ENCODE peak calls at places on chromosomes 16 and 17, in eight cellular contexts. N, C, D, X, O, T, W and M are unnamed samples.

GRCh38 chr16:29230671-29231091 is 175.8 kb downstream of the NPIPB11 start:
- DNase-seq in C (no peak), N (peak), X (no peak), W (no peak), T (no peak), O (peak), D (no peak), M (no peak)

GRCh38 chr16:17504050-17504449 is 33.3 kb upstream of the XYLT1 start:
- DNase-seq in W (no peak), N (no peak), T (no peak), O (no peak), X (no peak), D (no peak), C (no peak), M (no peak)

GRCh38 chr17:59914274-59914854 is 21.4 kb downstream of the RPS6KB1 start:
- DNase-seq in N (peak), T (peak), D (no peak), W (peak), C (peak), O (peak), X (no peak), M (peak)

GRCh38 chr17:80261159-80261894 is 675 bp downstream of the RNF213 start:
- DNase-seq in W (peak), C (peak), O (peak), D (no peak), T (no peak), N (peak), X (peak), M (no peak)

GRCh38 chr17:59124665-59125064 is 18.0 kb upstream of the TRIM37 start:
- DNase-seq in W (no peak), N (no peak), D (no peak), C (no peak), X (no peak), T (no peak), O (no peak), M (peak)

GRCh38 chr17:31743767-31744166 is 115.3 kb downstream of the COPRS start:
- DNase-seq in T (no peak), W (no peak), N (peak), D (no peak), X (no peak), O (peak), C (no peak), M (no peak)

GRCh38 chr17:15651001-15651582 is 31.6 kb upstream of the FBXW10B start:
- DNase-seq in N (no peak), C (no peak), D (no peak), W (peak), O (no peak), X (no peak), T (no peak), M (peak)

GRCh38 chr17:21573961-21574610 is 118.2 kb upstream of the KCNJ18 start:
- DNase-seq in D (peak), X (peak), N (no peak), T (peak), O (peak), W (no peak), C (peak), M (no peak)

GRCh38 chr17:50785942-50786570 is 18.7 kb upstream of the ANKRD40CL start:
- DNase-seq in T (peak), X (no peak), N (no peak), C (no peak), W (no peak), D (no peak), O (peak), M (no peak)

GRCh38 chr16:50956637-50957036 is 194.4 kb downstream of the SALL1 start:
- DNase-seq in N (no peak), W (no peak), X (no peak), T (no peak), D (no peak), C (no peak), O (no peak), M (no peak)

DNA sequence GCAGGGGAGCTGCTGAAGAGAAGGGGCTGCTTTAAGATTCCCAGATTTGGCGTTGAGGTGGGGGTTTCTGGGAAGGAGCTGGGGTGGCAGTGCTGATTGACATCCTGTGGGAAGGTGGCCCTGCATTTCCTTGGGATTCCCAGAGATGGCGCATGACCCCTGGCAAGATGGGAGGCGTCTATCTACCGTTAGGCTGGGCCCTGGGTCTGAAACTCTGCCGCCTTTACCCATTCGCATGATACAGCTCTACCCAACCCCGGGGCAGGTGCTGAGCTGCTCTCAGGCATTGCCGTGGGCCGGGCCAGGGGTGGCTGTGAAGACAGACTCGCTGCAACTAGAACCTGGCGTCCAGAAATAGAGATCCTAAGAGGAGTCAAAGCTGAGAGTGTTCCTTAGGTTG is 9.9 kb upstream of the MVD start:
- DNase-seq in T (no peak), X (no peak), W (peak), N (peak), C (no peak), D (no peak), O (no peak), M (no peak)
- TF ChIP-seq CTCF in T (peak), X (peak), W (peak), N (peak), C (no peak), D (peak), O (peak), M (no peak)

DNA sequence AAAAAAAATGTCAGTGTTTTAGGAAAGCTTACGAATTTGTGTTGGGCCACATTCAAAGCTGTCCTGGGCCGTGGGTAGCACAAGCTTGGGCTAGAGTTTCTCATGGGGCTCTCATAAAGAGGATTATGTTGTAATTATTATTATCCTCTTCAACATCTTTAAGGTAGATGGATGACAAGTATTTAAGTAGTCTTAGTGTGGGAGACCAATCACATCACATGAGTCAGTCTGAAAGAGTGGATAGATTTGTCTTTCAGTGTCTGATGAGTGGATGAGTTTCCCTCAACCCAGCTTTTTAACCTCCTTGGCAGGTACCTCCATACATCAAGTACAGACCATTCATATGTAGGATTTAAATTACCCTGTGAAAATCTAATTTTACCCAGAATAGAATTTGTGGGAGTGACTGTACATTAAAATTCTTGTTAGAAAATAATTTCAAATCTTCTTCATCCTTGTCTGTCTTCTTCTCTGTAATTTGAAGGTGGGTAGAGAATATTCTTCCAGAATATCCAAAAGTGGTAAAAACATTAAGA is 17.3 kb downstream of the PAFAH1B1 start:
- DNase-seq in X (no peak), D (no peak), O (no peak), W (no peak), N (no peak), T (no peak), C (no peak), M (no peak)
- TF ChIP-seq CTCF in X (no peak), D (no peak), O (no peak), W (no peak), N (no peak), T (no peak), C (no peak), M (no peak)

GRCh38 chr17:37239690-37240344 is 136.0 kb upstream of the C17orf78 start:
- DNase-seq in T (peak), C (peak), D (no peak), O (peak), W (peak), N (peak), X (no peak), M (peak)
- TF ChIP-seq CTCF in T (peak), C (peak), D (peak), O (peak), W (peak), N (peak), X (peak), M (peak)

GRCh38 chr16:55643161-55643970 is 12.4 kb upstream of the SLC6A2 start:
- DNase-seq in W (peak), X (no peak), T (no peak), N (no peak), D (no peak), O (peak), C (no peak), M (no peak)
- TF ChIP-seq CTCF in W (no peak), X (no peak), T (peak), N (no peak), D (peak), O (no peak), C (no peak), M (no peak)

GRCh38 chr17:75622071-75622470 is 11.2 kb upstream of the SMIM5 start:
- DNase-seq in N (no peak), O (no peak), X (no peak), T (no peak), C (no peak), W (no peak), D (no peak), M (no peak)
- TF ChIP-seq CTCF in N (no peak), O (no peak), X (no peak), T (no peak), C (no peak), W (no peak), D (no peak), M (no peak)

GRCh38 chr16:3383045-3383448 is 17.8 kb downstream of the ZSCAN32 start:
- DNase-seq in X (no peak), D (no peak), W (peak), T (no peak), N (no peak), C (no peak), O (no peak), M (no peak)

GRCh38 chr16:3375680-3376079 is 20.0 kb downstream of the OR2C1 start:
- DNase-seq in X (no peak), T (no peak), N (no peak), W (no peak), D (no peak), C (no peak), O (no peak), M (no peak)

DNA sequence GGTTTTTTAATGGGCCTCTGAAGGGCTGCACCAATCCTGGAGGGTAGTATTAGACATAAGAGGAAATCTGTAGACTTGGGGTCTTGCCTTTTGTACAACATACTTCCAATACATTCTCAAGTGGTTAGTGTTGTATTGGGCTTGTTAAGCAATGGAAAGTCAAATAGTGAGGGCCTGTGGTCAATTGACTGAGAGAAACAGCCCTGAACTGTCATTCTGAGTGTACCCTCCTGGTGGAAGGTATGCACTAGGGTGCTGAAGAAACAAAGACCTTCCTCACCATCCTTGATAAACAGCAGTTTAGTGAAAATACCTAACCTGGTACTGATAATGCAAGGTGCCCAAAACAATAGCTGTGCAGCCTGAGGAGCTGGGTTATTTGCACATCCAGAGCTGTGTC is 22.2 kb downstream of the OR2C1 start:
- DNase-seq in D (no peak), W (no peak), X (no peak), O (no peak), T (no peak), N (no peak), C (no peak), M (no peak)
- TF ChIP-seq CTCF in D (no peak), W (no peak), X (no peak), O (no peak), T (no peak), N (no peak), C (no peak), M (no peak)

DNA sequence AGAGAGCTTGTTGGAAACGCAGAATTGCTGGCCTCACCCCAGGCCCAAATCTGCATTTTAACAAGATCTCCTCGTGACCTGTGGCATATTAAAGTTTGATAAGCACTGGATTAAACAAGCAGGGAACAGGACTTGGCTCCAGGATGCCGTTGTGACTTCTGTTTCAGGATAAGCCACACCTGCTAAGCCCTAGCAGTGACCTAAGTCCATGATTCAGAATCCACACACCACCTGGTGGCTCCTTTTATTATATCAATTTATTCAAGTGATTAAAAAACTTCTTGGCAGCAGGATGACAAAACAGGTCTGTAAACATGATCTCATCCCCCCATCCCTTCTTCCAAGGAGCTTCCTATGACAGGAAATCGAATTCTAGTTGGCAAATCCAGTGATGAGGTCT is 9.1 kb downstream of the NAGPA start:
- DNase-seq in W (peak), D (no peak), N (peak), O (no peak), T (no peak), C (no peak), X (no peak), M (no peak)
- TF ChIP-seq CTCF in W (peak), D (no peak), N (peak), O (no peak), T (no peak), C (no peak), X (peak), M (no peak)

DNA sequence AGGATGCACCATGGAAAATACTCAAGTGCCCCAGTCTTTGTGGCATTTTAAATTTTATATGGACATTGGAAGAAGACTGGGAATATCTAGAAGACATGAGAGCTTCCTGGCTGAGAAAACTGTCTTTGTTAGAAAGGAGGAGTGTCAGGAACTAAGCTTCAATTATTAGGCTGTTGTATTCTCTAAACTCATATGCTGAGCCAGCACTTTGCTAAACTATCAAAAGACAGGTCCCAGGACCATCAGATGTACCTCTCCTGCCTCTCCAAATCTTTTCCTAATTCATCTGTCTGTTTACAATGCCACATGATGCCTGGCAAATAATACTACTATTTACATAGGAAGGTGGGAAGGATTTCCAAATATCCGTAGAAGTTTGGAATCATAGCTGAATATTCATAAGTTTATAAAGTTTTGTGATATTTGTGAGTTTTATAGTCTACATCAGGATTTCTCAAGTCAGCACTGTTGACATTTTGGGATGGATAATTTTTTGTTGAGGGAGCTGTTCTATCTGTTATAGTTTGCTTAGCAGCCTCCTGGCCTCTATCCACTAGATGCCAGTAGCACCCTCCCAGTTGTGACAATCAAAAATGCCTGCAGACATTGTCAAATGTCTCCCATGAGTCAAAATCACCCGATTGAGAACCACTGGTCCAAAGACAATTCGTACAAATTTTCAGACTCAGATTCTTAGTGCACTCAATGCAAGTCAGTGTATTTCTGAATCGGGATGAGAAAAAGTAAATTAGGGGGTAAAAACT is 61.2 kb upstream of the NETO2 start:
- DNase-seq in N (peak), D (no peak), X (no peak), O (no peak), W (peak), C (no peak), T (no peak), M (no peak)
- TF ChIP-seq CTCF in N (peak), D (peak), X (no peak), O (no peak), W (no peak), C (no peak), T (no peak), M (peak)

DNA sequence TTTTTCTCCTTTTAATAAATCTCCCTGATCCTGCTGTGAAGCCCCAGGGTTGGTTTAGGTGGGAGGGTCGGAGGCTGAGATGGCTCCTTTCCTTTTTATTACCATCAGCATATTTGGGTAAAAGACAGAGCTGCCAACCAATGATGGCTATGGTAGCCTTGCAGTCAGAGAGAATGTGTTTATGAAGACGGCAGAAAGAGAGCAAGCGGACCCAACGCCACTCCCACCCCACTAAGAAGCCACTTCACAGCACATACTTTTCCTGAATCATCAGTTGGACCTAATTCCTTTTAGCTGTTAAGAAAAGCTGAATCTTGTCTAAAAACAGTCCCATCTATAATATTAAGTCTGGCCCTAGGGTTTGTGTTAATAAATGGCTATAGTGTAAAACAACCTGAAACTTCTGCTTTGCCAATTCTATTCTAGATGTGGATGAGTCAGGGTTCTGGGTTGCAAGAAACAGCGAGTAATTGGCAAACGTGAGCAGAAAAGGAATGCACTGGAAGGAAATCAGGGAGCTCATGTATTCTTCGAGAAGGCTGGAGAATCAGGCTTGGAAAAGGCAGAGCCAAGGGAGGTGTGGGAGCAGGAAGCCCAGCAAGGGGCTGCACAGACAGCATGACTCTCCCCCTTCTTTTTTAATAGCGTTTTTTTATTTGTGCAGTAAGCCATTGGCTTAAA is 34.0 kb upstream of the PRKCA start:
- DNase-seq in O (peak), N (no peak), T (peak), W (no peak), D (peak), C (no peak), X (no peak), M (no peak)
- TF ChIP-seq CTCF in O (no peak), N (no peak), T (no peak), W (no peak), D (no peak), C (no peak), X (no peak), M (no peak)